ENCODE peak calls at places on chromosomes 1 and 21, in four cellular contexts. One of them, this sample, is unnamed.

GRCh38 chr1:33017175-33017574 is 19.5 kb downstream of the AK2 start:
- DNase-seq in iris pigment epithelial cell: no peak
- DNase-seq in retina: no peak
- DNase-seq in C1 segment of cervical spinal cord: no peak
- DNase-seq in this sample: no peak

GRCh38 chr1:170213598-170213997 is 67.8 kb downstream of the NTMT2 start:
- DNase-seq in iris pigment epithelial cell: no peak
- DNase-seq in retina: no peak
- DNase-seq in C1 segment of cervical spinal cord: no peak
- DNase-seq in this sample: no peak

GRCh38 chr1:23188434-23188884 is 19.8 kb upstream of the LUZP1 start:
- DNase-seq in iris pigment epithelial cell: no peak
- DNase-seq in retina: no peak
- DNase-seq in C1 segment of cervical spinal cord: no peak
- DNase-seq in this sample: no peak

GRCh38 chr1:216222302-216222701 is 200.9 kb downstream of the USH2A start:
- DNase-seq in iris pigment epithelial cell: peak; percentile 27
- DNase-seq in retina: no peak
- DNase-seq in C1 segment of cervical spinal cord: no peak
- DNase-seq in this sample: no peak

GRCh38 chr1:229217716-229218115 is 53.2 kb upstream of the RAB4A start:
- DNase-seq in iris pigment epithelial cell: no peak
- DNase-seq in retina: no peak
- DNase-seq in C1 segment of cervical spinal cord: no peak
- DNase-seq in this sample: no peak

GRCh38 chr1:112337028-112337531 is 58.9 kb upstream of the CTTNBP2NL start:
- DNase-seq in iris pigment epithelial cell: peak; percentile 45
- DNase-seq in retina: no peak
- DNase-seq in C1 segment of cervical spinal cord: peak; percentile 10
- DNase-seq in this sample: peak; percentile 39

GRCh38 chr21:45299026-45299863 is 11.6 kb upstream of the POFUT2 start:
- DNase-seq in iris pigment epithelial cell: peak; percentile 68
- DNase-seq in retina: no peak
- DNase-seq in C1 segment of cervical spinal cord: no peak
- DNase-seq in this sample: no peak

GRCh38 chr1:18556364-18556763 is 74.3 kb upstream of the PAX7 start:
- DNase-seq in iris pigment epithelial cell: peak; percentile 25
- DNase-seq in retina: no peak
- DNase-seq in C1 segment of cervical spinal cord: no peak
- DNase-seq in this sample: peak; percentile 20

GRCh38 chr1:184890539-184890973 is 83.8 kb downstream of the NIBAN1 start:
- DNase-seq in iris pigment epithelial cell: peak; percentile 17
- DNase-seq in retina: no peak
- DNase-seq in C1 segment of cervical spinal cord: no peak
- DNase-seq in this sample: peak; percentile 32

GRCh38 chr21:41616063-41616591 is 108.2 kb upstream of the TMPRSS2 start:
- DNase-seq in iris pigment epithelial cell: peak; percentile 64
- DNase-seq in retina: no peak
- DNase-seq in C1 segment of cervical spinal cord: peak; percentile 16
- DNase-seq in this sample: peak; percentile 87

GRCh38 chr1:77412069-77412793 is 130.4 kb downstream of the AK5 start:
- DNase-seq in iris pigment epithelial cell: peak; percentile 46
- DNase-seq in retina: no peak
- DNase-seq in C1 segment of cervical spinal cord: no peak
- DNase-seq in this sample: peak; percentile 55

GRCh38 chr1:33327587-33328325 is 6.9 kb upstream of the A3GALT2 start:
- DNase-seq in iris pigment epithelial cell: peak; percentile 100
- DNase-seq in retina: no peak
- DNase-seq in C1 segment of cervical spinal cord: peak; percentile 35
- DNase-seq in this sample: peak; percentile 98

GRCh38 chr1:8342325-8342724 is 24.4 kb downstream of the SLC45A1 start:
- DNase-seq in iris pigment epithelial cell: peak; percentile 40
- DNase-seq in retina: no peak
- DNase-seq in C1 segment of cervical spinal cord: no peak
- DNase-seq in this sample: peak; percentile 82

GRCh38 chr1:32186077-32186476 is 6.6 kb downstream of the TXLNA start:
- DNase-seq in iris pigment epithelial cell: no peak
- DNase-seq in retina: no peak
- DNase-seq in C1 segment of cervical spinal cord: no peak
- DNase-seq in this sample: no peak

GRCh38 chr1:6269997-6270401 is 9.1 kb upstream of the GPR153 start:
- DNase-seq in iris pigment epithelial cell: no peak
- DNase-seq in retina: no peak
- DNase-seq in C1 segment of cervical spinal cord: no peak
- DNase-seq in this sample: no peak

GRCh38 chr1:196444628-196445027 is 163.6 kb downstream of the KCNT2 start:
- DNase-seq in iris pigment epithelial cell: no peak
- DNase-seq in retina: no peak
- DNase-seq in C1 segment of cervical spinal cord: no peak
- DNase-seq in this sample: no peak

GRCh38 chr21:42575111-42575510 is 61.5 kb downstream of the SLC37A1 start:
- DNase-seq in iris pigment epithelial cell: no peak
- DNase-seq in retina: no peak
- DNase-seq in C1 segment of cervical spinal cord: no peak
- DNase-seq in this sample: no peak

GRCh38 chr1:232308616-232309015 is 321.3 kb downstream of the SIPA1L2 start:
- DNase-seq in iris pigment epithelial cell: no peak
- DNase-seq in retina: no peak
- DNase-seq in C1 segment of cervical spinal cord: no peak
- DNase-seq in this sample: no peak

GRCh38 chr1:66764994-66765578 is 12.8 kb downstream of the DYNLT5 start:
- DNase-seq in iris pigment epithelial cell: peak; percentile 68
- DNase-seq in retina: peak; percentile 34
- DNase-seq in C1 segment of cervical spinal cord: no peak
- DNase-seq in this sample: peak; percentile 78

GRCh38 chr21:45497846-45498645 is 44.2 kb downstream of the SLC19A1 start:
- DNase-seq in iris pigment epithelial cell: no peak
- DNase-seq in retina: no peak
- DNase-seq in C1 segment of cervical spinal cord: no peak
- DNase-seq in this sample: no peak

GRCh38 chr1:235601087-235601486 is 48.5 kb downstream of the GNG4 start:
- DNase-seq in iris pigment epithelial cell: no peak
- DNase-seq in retina: no peak
- DNase-seq in C1 segment of cervical spinal cord: no peak
- DNase-seq in this sample: peak; percentile 8

GRCh38 chr1:153577624-153578051 is 12.0 kb upstream of the S100A2 start:
- DNase-seq in iris pigment epithelial cell: no peak
- DNase-seq in retina: no peak
- DNase-seq in C1 segment of cervical spinal cord: peak; percentile 67
- DNase-seq in this sample: no peak

GRCh38 chr1:225519166-225519863 is 91.5 kb upstream of the LBR start:
- DNase-seq in iris pigment epithelial cell: no peak
- DNase-seq in retina: no peak
- DNase-seq in C1 segment of cervical spinal cord: peak; percentile 9
- DNase-seq in this sample: peak; percentile 9

GRCh38 chr21:33069994-33070811 is at the start of gene OLIG1:
- DNase-seq in iris pigment epithelial cell: peak; percentile 42
- DNase-seq in retina: peak; percentile 88
- DNase-seq in C1 segment of cervical spinal cord: peak; percentile 84
- DNase-seq in this sample: no peak

GRCh38 chr21:33664135-33664534 is 21.8 kb downstream of the ITSN1 start:
- DNase-seq in iris pigment epithelial cell: no peak
- DNase-seq in retina: no peak
- DNase-seq in C1 segment of cervical spinal cord: no peak
- DNase-seq in this sample: no peak

GRCh38 chr1:12539705-12540579 is 78.1 kb downstream of the DHRS3 start:
- DNase-seq in iris pigment epithelial cell: peak; percentile 99
- DNase-seq in retina: peak; percentile 91
- DNase-seq in C1 segment of cervical spinal cord: peak; percentile 59
- DNase-seq in this sample: peak; percentile 98

GRCh38 chr1:215776336-215776735 is 209.2 kb downstream of the KCTD3 start:
- DNase-seq in iris pigment epithelial cell: no peak
- DNase-seq in retina: no peak
- DNase-seq in C1 segment of cervical spinal cord: no peak
- DNase-seq in this sample: no peak

GRCh38 chr1:246875041-246876026 is 56.4 kb downstream of the AHCTF1 start:
- DNase-seq in iris pigment epithelial cell: peak; percentile 87
- DNase-seq in retina: no peak
- DNase-seq in C1 segment of cervical spinal cord: no peak
- DNase-seq in this sample: peak; percentile 83

GRCh38 chr1:34970829-34971228 is 14.3 kb downstream of the TMEM35B start:
- DNase-seq in iris pigment epithelial cell: no peak
- DNase-seq in retina: no peak
- DNase-seq in C1 segment of cervical spinal cord: no peak
- DNase-seq in this sample: no peak